ENCODE peak calls at places on chromosomes 7 and 10, in five cellular contexts. C, D, Z, U and E are unnamed samples.

GRCh38 chr7:131570401-131570800 is 14.0 kb upstream of the PODXL start:
- DNase-seq in Z (no peak), C (no peak), D (no peak), U (no peak), E (no peak)

GRCh38 chr7:19317461-19317860 is 172.2 kb upstream of the FERD3L start:
- DNase-seq in D (no peak), C (no peak), U (no peak), Z (no peak), E (no peak)

GRCh38 chr7:21428642-21428941 is 709 bp downstream of the SP4 start:
- DNase-seq in C (no peak), Z (no peak), U (no peak), D (no peak), E (no peak)

GRCh38 chr10:69007260-69007659 is 18.7 kb downstream of the KIFBP start:
- DNase-seq in U (no peak), C (peak), Z (no peak), D (no peak), E (no peak)

GRCh38 chr7:130831817-130832481 is 97.9 kb upstream of the KLF14 start:
- DNase-seq in U (no peak), Z (no peak), D (no peak), C (peak), E (no peak)

GRCh38 chr10:43304687-43305333 is 37.9 kb upstream of the RASGEF1A start:
- DNase-seq in D (peak), U (peak), C (no peak), Z (no peak), E (no peak)

GRCh38 chr10:4947635-4948596 is 15.3 kb upstream of the AKR1C1 start:
- DNase-seq in Z (no peak), C (no peak), U (no peak), D (no peak), E (peak)

GRCh38 chr10:46555713-46556514 is 544 bp downstream of the GPRIN2 start:
- DNase-seq in Z (no peak), C (no peak), D (no peak), U (peak), E (no peak)

GRCh38 chr7:64888561-64888900 is 14.5 kb upstream of the ZNF273 start:
- DNase-seq in U (no peak), C (no peak), D (no peak), Z (no peak), E (no peak)

GRCh38 chr7:5997210-5997808 is 11.5 kb downstream of the PMS2 start:
- DNase-seq in Z (no peak), U (no peak), D (peak), C (peak), E (peak)

GRCh38 chr10:97333351-97333600 is 1.3 kb downstream of the FRAT2 start:
- DNase-seq in D (no peak), U (no peak), Z (no peak), C (peak), E (no peak)

GRCh38 chr7:38382627-38383026 is 109.2 kb upstream of the TARP start:
- DNase-seq in C (no peak), Z (no peak), U (no peak), D (no peak), E (no peak)

GRCh38 chr10:68560916-68561691 is 967 bp downstream of the TET1 start:
- DNase-seq in Z (no peak), C (no peak), U (no peak), D (no peak), E (no peak)